ENCODE peak calls at places on chromosomes 13 and 19, in four cellular contexts. Q is stomach, I is H54, O is esophagus squamous epithelium. P is an unnamed sample.

GRCh38 chr19:43290568-43291359 is 21.4 kb upstream of the PSG9 start:
- DNase-seq in O (no peak), I (no peak), Q (no peak), P (no peak)

GRCh38 chr19:2823646-2824045 is 4.0 kb downstream of the ZNF554 start:
- DNase-seq in Q (no peak), O (no peak), I (no peak), P (no peak)

GRCh38 chr13:21053231-21053630 is 8.2 kb downstream of the LATS2 start:
- DNase-seq in I (no peak), Q (no peak), O (no peak), P (no peak)

GRCh38 chr13:114068723-114069322 is 63.6 kb downstream of the RASA3 start:
- DNase-seq in I (no peak), Q (no peak), O (no peak), P (peak)

GRCh38 chr13:21637296-21637695 is 33.3 kb upstream of the MICU2 start:
- DNase-seq in Q (peak), I (peak), O (no peak), P (no peak)

GRCh38 chr13:102452831-102453230 is 51.0 kb upstream of the FGF14 start:
- DNase-seq in I (no peak), O (no peak), Q (no peak), P (no peak)

GRCh38 chr19:28313633-28314032 is 899.3 kb downstream of the UQCRFS1 start:
- DNase-seq in Q (no peak), I (no peak), O (no peak), P (peak)

GRCh38 chr13:30526612-30527217 is 61.0 kb upstream of the HMGB1 start:
- DNase-seq in I (no peak), Q (no peak), O (no peak), P (peak)

GRCh38 chr19:47186337-47187022 is 44.5 kb downstream of the BBC3 start:
- DNase-seq in Q (no peak), O (no peak), I (no peak), P (no peak)

GRCh38 chr13:51794959-51795358 is 9.0 kb downstream of the DHRS12 start:
- DNase-seq in I (no peak), Q (no peak), O (no peak), P (no peak)

GRCh38 chr13:34462843-34463242 is 479.2 kb upstream of the NBEA start:
- DNase-seq in I (peak), Q (peak), O (no peak), P (no peak)

GRCh38 chr13:66887088-66887487 is 343.0 kb downstream of the PCDH9 start:
- DNase-seq in I (no peak), O (no peak), Q (no peak), P (no peak)

GRCh38 chr13:41004875-41005693 is 14.0 kb downstream of the ELF1 start:
- DNase-seq in Q (no peak), I (no peak), O (no peak), P (no peak)

GRCh38 chr13:19695829-19696228 is 62.4 kb downstream of the MPHOSPH8 start:
- DNase-seq in I (no peak), Q (no peak), O (no peak), P (no peak)

GRCh38 chr13:52164989-52165388 is 5.6 kb upstream of the NEK3 start:
- DNase-seq in Q (no peak), O (no peak), I (no peak), P (no peak)

GRCh38 chr13:95745752-95746151 is 68.8 kb downstream of the DNAJC3 start:
- DNase-seq in O (no peak), Q (no peak), I (no peak), P (no peak)

GRCh38 chr19:39430675-39431593 is 4.8 kb downstream of the RPS16 start:
- DNase-seq in Q (no peak), O (no peak), I (peak), P (peak)

GRCh38 chr13:93690139-93690538 is 463.5 kb downstream of the GPC6 start:
- DNase-seq in I (no peak), Q (no peak), O (no peak), P (no peak)

GRCh38 chr19:8001651-8001994 is 3.8 kb downstream of the ELAVL1 start:
- DNase-seq in I (no peak), Q (no peak), O (no peak), P (no peak)

GRCh38 chr13:35990196-35990595 is 141.0 kb downstream of the DCLK1 start:
- DNase-seq in Q (no peak), O (no peak), I (no peak), P (no peak)

GRCh38 chr13:60348097-60348496 is 48.9 kb upstream of the TDRD3 start:
- DNase-seq in O (no peak), I (no peak), Q (peak), P (no peak)

GRCh38 chr13:62908321-62908720 is 1492.7 kb upstream of the PCDH20 start:
- DNase-seq in I (no peak), O (no peak), Q (no peak), P (no peak)

GRCh38 chr19:16542894-16543498 is 759 bp upstream of the CHERP start:
- DNase-seq in Q (no peak), O (no peak), I (no peak), P (no peak)

GRCh38 chr19:48696353-48697010 is 711 bp downstream of the FUT2 start:
- DNase-seq in I (no peak), Q (peak), O (no peak), P (no peak)

GRCh38 chr19:48698046-48698445 is 2.3 kb downstream of the FUT2 start:
- DNase-seq in O (no peak), Q (peak), I (peak), P (no peak)

GRCh38 chr19:48695743-48696352 is at the start of gene FUT2:
- DNase-seq in I (no peak), O (no peak), Q (peak), P (no peak)
- TF ChIP-seq POLR2A in I (no peak), O (peak), Q (peak), P (no peak)

GRCh38 chr19:875265-875879 is 15.9 kb downstream of the CFD start:
- DNase-seq in I (no peak), O (no peak), Q (no peak), P (no peak)

GRCh38 chr19:873084-874019 is 13.9 kb downstream of the CFD start:
- DNase-seq in O (peak), Q (no peak), I (peak), P (no peak)

GRCh38 chr19:879711-880438 is 13.1 kb downstream of the MED16 start:
- DNase-seq in O (no peak), I (no peak), Q (no peak), P (no peak)

GRCh38 chr19:876089-876488 is 16.6 kb downstream of the CFD start:
- DNase-seq in I (no peak), Q (no peak), O (no peak), P (no peak)

GRCh38 chr19:876780-877314 is 16.1 kb downstream of the MED16 start:
- DNase-seq in O (no peak), Q (no peak), I (no peak), P (no peak)
- TF ChIP-seq POLR2A in O (no peak), Q (no peak), I (no peak), P (no peak)

GRCh38 chr19:49910179-49910578 is 13.5 kb upstream of the IL4I1 start:
- DNase-seq in Q (no peak), O (no peak), I (no peak), P (no peak)
- TF ChIP-seq POLR2A in Q (no peak), O (no peak), I (no peak), P (no peak)

DNA sequence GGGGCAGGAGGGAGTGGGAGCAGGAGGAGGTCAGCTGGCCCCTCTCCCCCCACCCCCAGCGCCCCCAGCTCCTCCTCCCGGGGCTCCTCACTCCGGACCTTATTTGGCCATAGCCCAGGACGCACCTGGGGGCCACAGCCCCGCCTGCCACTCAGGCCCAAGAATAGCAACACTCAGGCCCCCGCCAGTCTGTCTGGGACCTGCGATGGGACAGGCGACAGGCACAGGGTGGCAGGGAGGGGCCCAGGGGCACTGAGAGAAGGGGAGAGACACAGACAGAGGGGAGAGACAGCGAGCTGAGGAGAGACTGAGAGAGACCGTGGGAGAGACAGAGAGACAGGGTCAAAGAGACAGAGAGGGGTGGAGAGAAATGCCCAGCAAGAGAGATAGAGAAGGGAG is 10.2 kb downstream of the JOSD2 start:
- DNase-seq in Q (no peak), O (no peak), I (no peak), P (peak)
- TF ChIP-seq POLR2A in Q (no peak), O (no peak), I (no peak), P (no peak)

DNA sequence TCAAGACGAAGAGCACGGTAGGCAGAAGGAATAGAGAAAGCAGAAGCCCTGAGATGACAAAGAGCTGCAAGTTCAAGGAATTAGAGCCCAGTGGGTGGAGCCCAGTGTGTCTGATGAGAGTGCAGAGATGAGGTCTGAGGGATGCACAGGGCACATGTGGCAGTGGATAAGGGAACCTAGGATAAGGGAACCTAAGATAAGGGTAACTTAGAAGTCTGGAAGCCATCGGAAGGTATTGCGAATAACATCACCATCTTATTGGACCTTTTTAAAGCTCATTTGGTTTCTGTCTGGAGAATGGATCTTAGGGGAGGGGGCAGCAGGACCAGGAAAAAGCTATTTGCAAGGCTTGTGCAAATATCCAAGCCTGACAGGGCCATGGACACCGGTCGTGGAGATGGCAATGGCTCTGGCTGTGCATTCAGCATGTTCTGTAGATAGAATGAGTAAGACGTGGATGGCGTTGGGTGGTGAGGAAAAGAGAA is 1.3 kb downstream of the FPR3 start:
- DNase-seq in I (no peak), O (no peak), Q (no peak), P (no peak)
- TF ChIP-seq POLR2A in I (no peak), O (no peak), Q (no peak), P (no peak)

GRCh38 chr19:54473983-54474382 is 887 bp upstream of the CDC42EP5 start:
- DNase-seq in I (no peak), Q (no peak), O (no peak), P (no peak)

GRCh38 chr19:54475706-54476105 is 2.6 kb upstream of the CDC42EP5 start:
- DNase-seq in I (no peak), Q (no peak), O (no peak), P (no peak)

GRCh38 chr19:54470276-54470887 is 2.7 kb downstream of the CDC42EP5 start:
- DNase-seq in O (no peak), I (no peak), Q (no peak), P (no peak)

GRCh38 chr19:54470991-54471782 is 1.9 kb downstream of the CDC42EP5 start:
- DNase-seq in Q (peak), I (peak), O (no peak), P (peak)

GRCh38 chr19:54473071-54473941 is at the start of gene CDC42EP5:
- DNase-seq in I (peak), Q (peak), O (no peak), P (peak)
- TF ChIP-seq POLR2A in I (peak), Q (no peak), O (no peak), P (peak)

GRCh38 chr19:12736854-12737665 is at the start of gene GET3:
- DNase-seq in Q (peak), I (peak), O (peak), P (peak)
- TF ChIP-seq POLR2A in Q (no peak), I (peak), O (peak), P (no peak)